ENCODE peak calls at places on chromosomes 2 and 18, in five cellular contexts. One of them, this sample, is unnamed.

GRCh38 chr2:103401621-103402020 is 639.8 kb downstream of the TMEM182 start:
- DNase-seq in cardiac muscle cell: peak; percentile 96
- DNase-seq in foreskin fibroblast: no peak
- DNase-seq in fibroblast of lung: peak; percentile 72
- DNase-seq in lung: no peak
- DNase-seq in this sample: no peak

GRCh38 chr2:236916181-236916580 is 169.5 kb upstream of the COPS8 start:
- DNase-seq in cardiac muscle cell: no peak
- DNase-seq in foreskin fibroblast: no peak
- DNase-seq in fibroblast of lung: no peak
- DNase-seq in lung: no peak
- DNase-seq in this sample: no peak

GRCh38 chr2:105789745-105790466 is 45.2 kb downstream of the NCK2 start:
- DNase-seq in cardiac muscle cell: peak; percentile 40
- DNase-seq in foreskin fibroblast: peak; percentile 77
- DNase-seq in fibroblast of lung: peak; percentile 67
- DNase-seq in lung: no peak
- DNase-seq in this sample: no peak

GRCh38 chr2:150486539-150487484 is 655 bp downstream of the RND3 start:
- DNase-seq in cardiac muscle cell: peak; percentile 65
- DNase-seq in foreskin fibroblast: no peak
- DNase-seq in fibroblast of lung: peak; percentile 65
- DNase-seq in lung: peak; percentile 41
- DNase-seq in this sample: no peak

GRCh38 chr18:25231327-25231691 is 120.7 kb downstream of the ZNF521 start:
- DNase-seq in cardiac muscle cell: no peak
- DNase-seq in foreskin fibroblast: no peak
- DNase-seq in fibroblast of lung: no peak
- DNase-seq in lung: no peak
- DNase-seq in this sample: no peak

GRCh38 chr2:224945134-224945533 is 97.1 kb downstream of the DOCK10 start:
- DNase-seq in cardiac muscle cell: peak; percentile 51
- DNase-seq in foreskin fibroblast: no peak
- DNase-seq in fibroblast of lung: no peak
- DNase-seq in lung: no peak
- DNase-seq in this sample: no peak

GRCh38 chr2:26141145-26141769 is 31.6 kb upstream of the GAREM2 start:
- DNase-seq in cardiac muscle cell: no peak
- DNase-seq in foreskin fibroblast: no peak
- DNase-seq in fibroblast of lung: no peak
- DNase-seq in lung: no peak
- DNase-seq in this sample: no peak

GRCh38 chr2:144083211-144083610 is 436.7 kb downstream of the ZEB2 start:
- DNase-seq in cardiac muscle cell: peak; percentile 13
- DNase-seq in foreskin fibroblast: peak; percentile 87
- DNase-seq in fibroblast of lung: no peak
- DNase-seq in lung: peak; percentile 33
- DNase-seq in this sample: no peak

GRCh38 chr18:2223859-2224258 is 347.4 kb downstream of the METTL4 start:
- DNase-seq in cardiac muscle cell: peak; percentile 75
- DNase-seq in foreskin fibroblast: no peak
- DNase-seq in fibroblast of lung: peak; percentile 22
- DNase-seq in lung: no peak
- DNase-seq in this sample: peak; percentile 8

GRCh38 chr2:216591480-216591879 is 41.7 kb upstream of the IGFBP2 start:
- DNase-seq in cardiac muscle cell: no peak
- DNase-seq in foreskin fibroblast: no peak
- DNase-seq in fibroblast of lung: no peak
- DNase-seq in lung: no peak
- DNase-seq in this sample: no peak

GRCh38 chr18:446941-447560 is 53.5 kb downstream of the COLEC12 start:
- DNase-seq in cardiac muscle cell: peak; percentile 67
- DNase-seq in foreskin fibroblast: peak; percentile 53
- DNase-seq in fibroblast of lung: peak; percentile 33
- DNase-seq in lung: no peak
- DNase-seq in this sample: no peak

GRCh38 chr2:174581543-174581942 is 16.1 kb downstream of the WIPF1 start:
- DNase-seq in cardiac muscle cell: no peak
- DNase-seq in foreskin fibroblast: no peak
- DNase-seq in fibroblast of lung: no peak
- DNase-seq in lung: no peak
- DNase-seq in this sample: no peak

GRCh38 chr2:33484042-33484621 is 7.7 kb downstream of the RASGRP3 start:
- DNase-seq in cardiac muscle cell: no peak
- DNase-seq in foreskin fibroblast: no peak
- DNase-seq in fibroblast of lung: no peak
- DNase-seq in lung: no peak
- DNase-seq in this sample: no peak

GRCh38 chr2:201697899-201698298 is 545 bp downstream of the MPP4 start:
- DNase-seq in cardiac muscle cell: peak; percentile 70
- DNase-seq in foreskin fibroblast: peak; percentile 72
- DNase-seq in fibroblast of lung: peak; percentile 76
- DNase-seq in lung: no peak
- DNase-seq in this sample: no peak

GRCh38 chr2:46913471-46914381 is 1.9 kb downstream of the MCFD2 start:
- DNase-seq in cardiac muscle cell: peak; percentile 58
- DNase-seq in foreskin fibroblast: peak; percentile 74
- DNase-seq in fibroblast of lung: peak; percentile 53
- DNase-seq in lung: peak; percentile 31
- DNase-seq in this sample: peak; percentile 23
- H3K4me3 ChIP-seq in cardiac muscle cell: no peak overlapping the region
- H3K4me3 ChIP-seq in foreskin fibroblast: peak overlapping the region; percentile 91
- H3K4me3 ChIP-seq in fibroblast of lung: peak overlapping the region; percentile 82
- H3K4me3 ChIP-seq in lung: no peak overlapping the region
- H3K4me3 ChIP-seq in this sample: peak overlapping the region; percentile 80

GRCh38 chr2:176555112-176555511 is 285.9 kb downstream of the MTX2 start:
- DNase-seq in cardiac muscle cell: no peak
- DNase-seq in foreskin fibroblast: no peak
- DNase-seq in fibroblast of lung: no peak
- DNase-seq in lung: no peak
- DNase-seq in this sample: no peak

GRCh38 chr2:176555781-176556180 is 286.5 kb downstream of the MTX2 start:
- DNase-seq in cardiac muscle cell: no peak
- DNase-seq in foreskin fibroblast: no peak
- DNase-seq in fibroblast of lung: no peak
- DNase-seq in lung: no peak
- DNase-seq in this sample: no peak

GRCh38 chr2:176554107-176555048 is 285.1 kb downstream of the MTX2 start:
- DNase-seq in cardiac muscle cell: peak; percentile 82
- DNase-seq in foreskin fibroblast: peak; percentile 31
- DNase-seq in fibroblast of lung: peak; percentile 66
- DNase-seq in lung: peak; percentile 29
- DNase-seq in this sample: no peak

GRCh38 chr2:176552456-176553135 is 283.4 kb downstream of the MTX2 start:
- DNase-seq in cardiac muscle cell: peak; percentile 71
- DNase-seq in foreskin fibroblast: peak; percentile 69
- DNase-seq in fibroblast of lung: peak; percentile 59
- DNase-seq in lung: no peak
- DNase-seq in this sample: no peak

DNA sequence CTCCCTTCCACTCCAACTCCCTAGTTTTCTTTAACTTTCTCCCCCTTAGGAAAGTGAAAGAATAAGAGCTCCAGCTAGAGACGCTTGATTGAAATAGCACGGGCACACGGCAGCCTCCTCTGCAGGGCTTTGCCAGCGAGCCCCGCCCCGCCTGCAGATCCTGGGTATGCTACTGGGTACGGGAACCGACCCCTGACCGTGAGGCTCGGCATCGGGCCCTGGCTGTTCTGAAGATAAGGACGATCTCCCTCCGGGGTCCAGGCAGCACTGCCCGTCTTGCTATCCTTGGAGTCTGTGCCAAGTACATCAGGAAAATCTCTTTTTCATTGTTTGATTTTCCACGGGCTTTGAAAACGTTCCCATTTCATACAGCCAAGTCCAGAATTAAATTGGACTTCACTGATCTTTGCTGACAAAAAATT is 284.5 kb downstream of the MTX2 start:
- DNase-seq in cardiac muscle cell: peak; percentile 73
- DNase-seq in foreskin fibroblast: peak; percentile 45
- DNase-seq in fibroblast of lung: peak; percentile 41
- DNase-seq in lung: peak; percentile 41
- DNase-seq in this sample: no peak
- TF ChIP-seq CTCF in cardiac muscle cell: no peak
- TF ChIP-seq CTCF in foreskin fibroblast: peak; percentile 13
- TF ChIP-seq CTCF in fibroblast of lung: no peak
- TF ChIP-seq CTCF in lung: no peak
- TF ChIP-seq CTCF in this sample: peak; percentile 37

GRCh38 chr2:45653584-45653983 is 2.1 kb downstream of the PRKCE start:
- DNase-seq in cardiac muscle cell: peak; percentile 44
- DNase-seq in foreskin fibroblast: no peak
- DNase-seq in fibroblast of lung: no peak
- DNase-seq in lung: no peak
- DNase-seq in this sample: no peak
- H3K4me3 ChIP-seq in cardiac muscle cell: no peak overlapping the region
- H3K4me3 ChIP-seq in foreskin fibroblast: peak overlapping the region; percentile 75
- H3K4me3 ChIP-seq in fibroblast of lung: peak overlapping the region; percentile 87
- H3K4me3 ChIP-seq in lung: peak overlapping the region; percentile 26
- H3K4me3 ChIP-seq in this sample: no peak overlapping the region

DNA sequence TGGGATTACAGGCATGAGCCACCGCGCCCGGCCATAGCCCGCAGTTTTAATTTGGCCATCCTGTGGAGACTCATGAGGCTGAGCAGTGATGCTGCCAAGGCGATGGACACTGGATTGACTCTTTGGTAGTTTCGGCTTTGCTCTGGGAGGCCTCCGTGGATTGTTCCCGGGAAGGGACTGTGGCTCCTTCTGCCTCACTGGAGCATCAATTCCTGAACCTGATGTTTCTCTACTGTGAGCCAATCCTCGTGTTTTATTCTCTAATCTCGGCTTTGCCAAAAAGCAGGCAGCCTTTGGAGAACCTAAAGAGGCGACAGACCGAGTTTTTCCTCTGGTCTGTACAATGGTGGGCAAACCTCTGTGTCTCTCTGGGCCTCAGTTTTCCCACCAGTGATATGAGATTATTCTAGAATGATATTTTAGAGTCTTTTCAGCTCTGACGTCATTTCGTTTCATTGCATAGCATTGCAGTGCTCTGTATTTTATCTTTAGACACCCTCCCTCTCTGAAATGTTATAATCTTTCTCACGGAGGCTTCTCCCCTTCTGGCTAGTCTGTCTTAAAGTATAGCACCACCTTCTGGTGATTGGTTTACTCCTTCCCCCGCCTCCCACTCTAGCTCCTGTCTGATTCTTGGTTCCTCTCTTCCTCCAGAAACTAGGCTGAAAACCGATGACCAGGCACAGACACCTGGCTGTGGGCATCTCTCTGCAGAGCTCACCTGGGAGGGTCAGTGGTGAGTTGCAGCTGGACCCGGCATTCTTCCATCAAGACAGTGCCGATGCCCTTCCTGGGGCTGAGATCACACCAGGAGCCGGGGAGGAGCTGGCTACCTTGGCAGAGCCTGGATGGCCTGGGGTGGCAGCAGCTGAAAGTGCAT is 341.3 kb downstream of the MYCN start:
- DNase-seq in cardiac muscle cell: peak; percentile 13
- DNase-seq in foreskin fibroblast: no peak
- DNase-seq in fibroblast of lung: no peak
- DNase-seq in lung: no peak
- DNase-seq in this sample: no peak
- TF ChIP-seq CTCF in cardiac muscle cell: peak; percentile 20
- TF ChIP-seq CTCF in foreskin fibroblast: no peak
- TF ChIP-seq CTCF in fibroblast of lung: no peak
- TF ChIP-seq CTCF in lung: peak; percentile 4
- TF ChIP-seq CTCF in this sample: peak; percentile 68

GRCh38 chr2:23351388-23352141 is 33.4 kb upstream of the KLHL29 start:
- DNase-seq in cardiac muscle cell: peak; percentile 95
- DNase-seq in foreskin fibroblast: peak; percentile 64
- DNase-seq in fibroblast of lung: peak; percentile 72
- DNase-seq in lung: peak; percentile 73
- DNase-seq in this sample: peak; percentile 22
- H3K4me3 ChIP-seq in cardiac muscle cell: no peak overlapping the region
- H3K4me3 ChIP-seq in foreskin fibroblast: no peak overlapping the region
- H3K4me3 ChIP-seq in fibroblast of lung: no peak overlapping the region
- H3K4me3 ChIP-seq in lung: no peak overlapping the region
- H3K4me3 ChIP-seq in this sample: no peak overlapping the region

GRCh38 chr2:70959851-70960832 is 18.3 kb upstream of the ANKRD53 start:
- DNase-seq in cardiac muscle cell: no peak
- DNase-seq in foreskin fibroblast: no peak
- DNase-seq in fibroblast of lung: no peak
- DNase-seq in lung: peak; percentile 24
- DNase-seq in this sample: no peak
- TF ChIP-seq CTCF in cardiac muscle cell: no peak
- TF ChIP-seq CTCF in foreskin fibroblast: no peak
- TF ChIP-seq CTCF in fibroblast of lung: no peak
- TF ChIP-seq CTCF in lung: no peak
- TF ChIP-seq CTCF in this sample: no peak

GRCh38 chr2:2796207-2796606 is 465.1 kb upstream of the MYT1L start:
- DNase-seq in cardiac muscle cell: no peak
- DNase-seq in foreskin fibroblast: no peak
- DNase-seq in fibroblast of lung: no peak
- DNase-seq in lung: no peak
- DNase-seq in this sample: no peak
- H3K4me3 ChIP-seq in cardiac muscle cell: no peak overlapping the region
- H3K4me3 ChIP-seq in foreskin fibroblast: no peak overlapping the region
- H3K4me3 ChIP-seq in fibroblast of lung: no peak overlapping the region
- H3K4me3 ChIP-seq in lung: no peak overlapping the region
- H3K4me3 ChIP-seq in this sample: no peak overlapping the region

GRCh38 chr2:35337922-35338321 is 1017.7 kb upstream of the CRIM1 start:
- DNase-seq in cardiac muscle cell: no peak
- DNase-seq in foreskin fibroblast: no peak
- DNase-seq in fibroblast of lung: no peak
- DNase-seq in lung: no peak
- DNase-seq in this sample: no peak

GRCh38 chr2:35347561-35347960 is 1008.0 kb upstream of the CRIM1 start:
- DNase-seq in cardiac muscle cell: no peak
- DNase-seq in foreskin fibroblast: no peak
- DNase-seq in fibroblast of lung: no peak
- DNase-seq in lung: no peak
- DNase-seq in this sample: no peak

GRCh38 chr2:35343135-35343534 is 1012.4 kb upstream of the CRIM1 start:
- DNase-seq in cardiac muscle cell: no peak
- DNase-seq in foreskin fibroblast: no peak
- DNase-seq in fibroblast of lung: no peak
- DNase-seq in lung: no peak
- DNase-seq in this sample: no peak
- TF ChIP-seq CTCF in cardiac muscle cell: no peak
- TF ChIP-seq CTCF in foreskin fibroblast: no peak
- TF ChIP-seq CTCF in fibroblast of lung: no peak
- TF ChIP-seq CTCF in lung: no peak
- TF ChIP-seq CTCF in this sample: peak; percentile 44

This sample was measured in LNCaP clone FGC.